ENCODE peak calls at places on chromosomes 5 and 9, in five cellular contexts. N is stimulated activated CD8-positive, alpha-beta memory T cell treated with anti-CD3 and anti-CD28 coated beads, Interleukin-4, amount 100 ng/mL, for 24 hours; D is NCI-H2029; H is NCI-H1436; A is GM12891. Q is an unnamed sample.

GRCh38 chr9:115204827-115205506 is 87.0 kb upstream of the TNC start:
- DNase-seq in D (no peak), A (no peak), H (no peak), N (no peak), Q (no peak)

GRCh38 chr9:127444921-127445850 is 6.0 kb downstream of the RPL12 start:
- DNase-seq in D (no peak), N (no peak), A (no peak), H (no peak), Q (no peak)

GRCh38 chr9:134319306-134320194 is 6.7 kb upstream of the RXRA start:
- DNase-seq in H (no peak), D (no peak), A (no peak), N (no peak), Q (no peak)

GRCh38 chr9:101166717-101167116 is 138.2 kb downstream of the PLPPR1 start:
- DNase-seq in N (no peak), H (no peak), D (no peak), A (no peak), Q (no peak)

GRCh38 chr5:134245101-134245604 is 19.3 kb upstream of the PPP2CA start:
- DNase-seq in A (no peak), N (no peak), D (no peak), H (no peak), Q (no peak)

GRCh38 chr9:23812673-23813072 is 13.4 kb downstream of the ELAVL2 start:
- DNase-seq in A (no peak), H (no peak), D (no peak), N (no peak), Q (no peak)

GRCh38 chr5:143741418-143741817 is 70.5 kb upstream of the HMHB1 start:
- DNase-seq in D (no peak), N (no peak), H (no peak), A (no peak), Q (no peak)

GRCh38 chr5:127910307-127910956 is 173.1 kb upstream of the SLC12A2 start:
- DNase-seq in H (no peak), A (no peak), D (no peak), N (no peak), Q (no peak)

GRCh38 chr5:62475072-62475471 is 62.5 kb downstream of the IPO11 start:
- DNase-seq in A (no peak), H (no peak), D (no peak), N (no peak), Q (no peak)

GRCh38 chr9:78215706-78216105 is 20.2 kb upstream of the CEP78 start:
- DNase-seq in N (no peak), A (no peak), H (no peak), D (no peak), Q (no peak)

GRCh38 chr5:64800926-64801325 is 32.2 kb downstream of the CWC27 start:
- DNase-seq in N (no peak), D (no peak), A (no peak), H (no peak), Q (no peak)

GRCh38 chr5:132294728-132295504 is 722 bp downstream of the SLC22A4 start:
- DNase-seq in N (peak), H (no peak), D (no peak), A (no peak), Q (peak)

Q was measured in activated T-cell treated with anti-CD3 and anti-CD28 coated beads for 48 hours.